ENCODE peak calls at places on chromosomes 16 and 17, in four cellular contexts. B, V, T and Z are unnamed samples.
A peak's percentile ranks its signal among the peaks of the same experiment; 100 is the strongest.

GRCh38 chr17:19720210-19720475 is 3.8 kb upstream of the SLC47A2 start:
- DNase-seq in T (no peak), V (no peak), B (no peak), Z (no peak)

GRCh38 chr16:69626256-69626655 is 60.5 kb downstream of the NFAT5 start:
- DNase-seq in V (no peak), B (peak; percentile 50), T (no peak), Z (peak; percentile 48)

GRCh38 chr16:81697321-81697885 is 81.7 kb upstream of the PLCG2 start:
- DNase-seq in B (peak; percentile 54), V (peak; percentile 77), T (no peak), Z (peak; percentile 56)

GRCh38 chr17:17385502-17385901 is 82.3 kb downstream of the NT5M start:
- DNase-seq in V (no peak), B (no peak), T (peak; percentile 8), Z (no peak)

GRCh38 chr17:68351395-68351794 is 60.1 kb downstream of the ARSG start:
- DNase-seq in B (no peak), T (no peak), V (no peak), Z (no peak)

GRCh38 chr16:19601083-19601976 is 45.8 kb downstream of the VPS35L start:
- DNase-seq in V (no peak), B (peak; percentile 36), T (peak; percentile 32), Z (peak; percentile 47)

GRCh38 chr16:31513884-31514283 is 5.7 kb upstream of the RUSF1 start:
- DNase-seq in V (no peak), T (no peak), B (no peak), Z (no peak)

GRCh38 chr16:59470556-59470955 is 736.4 kb upstream of the GOT2 start:
- DNase-seq in V (no peak), B (no peak), T (no peak), Z (no peak)

GRCh38 chr17:45908460-45908859 is 14.1 kb downstream of the MAPT start:
- DNase-seq in B (no peak), V (peak; percentile 31), T (no peak), Z (no peak)

GRCh38 chr16:23999663-24000062 is 163.9 kb downstream of the PRKCB start:
- DNase-seq in V (no peak), B (no peak), T (no peak), Z (no peak)

GRCh38 chr17:31405941-31406371 is 14.5 kb downstream of the RAB11FIP4 start:
- DNase-seq in V (peak; percentile 78), B (no peak), T (no peak), Z (no peak)

GRCh38 chr17:55577011-55577586 is 65.8 kb upstream of the SMIM36 start:
- DNase-seq in B (peak; percentile 84), V (no peak), T (no peak), Z (peak; percentile 53)

GRCh38 chr17:13027246-13027645 is 9.4 kb upstream of the ELAC2 start:
- DNase-seq in T (no peak), B (peak; percentile 29), V (no peak), Z (no peak)

GRCh38 chr17:36501351-36501750 is 14.9 kb downstream of the ZNHIT3 start:
- DNase-seq in B (no peak), T (no peak), V (peak; percentile 19), Z (no peak)

GRCh38 chr17:70181866-70182265 is 12.5 kb downstream of the KCNJ2 start:
- DNase-seq in V (no peak), B (peak; percentile 34), T (no peak), Z (no peak)

GRCh38 chr16:81181013-81181720 is 57.3 kb upstream of the BCO1 start:
- DNase-seq in B (peak; percentile 97), V (peak; percentile 96), T (peak; percentile 90), Z (peak; percentile 98)

GRCh38 chr17:48074322-48075054 is 26.3 kb downstream of the NFE2L1 start:
- DNase-seq in T (peak; percentile 61), B (peak; percentile 82), V (peak; percentile 70), Z (peak; percentile 82)

GRCh38 chr16:75351183-75351582 is 82.1 kb downstream of the CFDP1 start:
- DNase-seq in B (peak; percentile 80), V (no peak), T (no peak), Z (peak; percentile 84)

GRCh38 chr17:75589017-75589918 is 1.7 kb downstream of the MYO15B start:
- DNase-seq in B (peak; percentile 64), T (peak; percentile 94), V (peak; percentile 98), Z (peak; percentile 84)

GRCh38 chr17:63988741-63989621 is 9.2 kb upstream of the PRR29 start:
- DNase-seq in B (no peak), V (peak; percentile 66), T (no peak), Z (no peak)

GRCh38 chr17:78180083-78180482 is 6.8 kb downstream of the TK1 start:
- DNase-seq in T (no peak), B (peak; percentile 50), V (no peak), Z (peak; percentile 56)

GRCh38 chr17:71349908-71350600 is 770.8 kb upstream of the SOX9 start:
- DNase-seq in V (no peak), B (peak; percentile 33), T (no peak), Z (peak; percentile 55)

DNA sequence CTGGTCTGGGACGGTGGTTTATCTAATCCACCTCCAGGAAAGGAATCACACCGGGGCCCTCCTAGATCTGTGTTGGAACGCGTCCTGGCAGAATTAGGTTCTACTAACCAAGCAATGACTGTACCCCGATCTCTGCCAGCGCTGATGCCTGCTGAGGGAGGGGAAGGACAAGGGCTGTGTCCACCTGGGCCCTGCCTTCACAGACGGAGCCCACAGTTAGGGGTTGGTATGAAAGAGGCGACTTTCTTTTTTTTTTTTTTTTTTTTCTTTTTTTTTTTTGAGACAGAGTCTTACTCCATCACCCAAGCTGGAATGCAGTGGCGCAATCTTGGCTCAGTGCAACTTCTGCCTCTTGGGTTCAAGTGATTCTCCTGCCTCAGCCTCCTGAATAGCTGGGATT is 9.9 kb upstream of the KRT19 start:
- DNase-seq in V (no peak), B (peak; percentile 20), T (no peak), Z (no peak)
- H3K18ac ChIP-seq in V (no peak overlapping the region), B (peak overlapping the region; percentile 24), T (peak overlapping the region; percentile 60), Z (peak overlapping the region; percentile 93)

GRCh38 chr16:47880653-47881052 is 275.1 kb downstream of the ABCC12 start:
- DNase-seq in B (no peak), V (no peak), T (no peak), Z (no peak)
- H3K18ac ChIP-seq in B (no peak overlapping the region), V (no peak overlapping the region), T (no peak overlapping the region), Z (no peak overlapping the region)

GRCh38 chr17:43369986-43370385 is 28.8 kb upstream of the ARL4D start:
- DNase-seq in V (no peak), B (no peak), T (no peak), Z (no peak)
- H3K18ac ChIP-seq in V (no peak overlapping the region), B (peak overlapping the region; percentile 6), T (no peak overlapping the region), Z (peak overlapping the region; percentile 33)

DNA sequence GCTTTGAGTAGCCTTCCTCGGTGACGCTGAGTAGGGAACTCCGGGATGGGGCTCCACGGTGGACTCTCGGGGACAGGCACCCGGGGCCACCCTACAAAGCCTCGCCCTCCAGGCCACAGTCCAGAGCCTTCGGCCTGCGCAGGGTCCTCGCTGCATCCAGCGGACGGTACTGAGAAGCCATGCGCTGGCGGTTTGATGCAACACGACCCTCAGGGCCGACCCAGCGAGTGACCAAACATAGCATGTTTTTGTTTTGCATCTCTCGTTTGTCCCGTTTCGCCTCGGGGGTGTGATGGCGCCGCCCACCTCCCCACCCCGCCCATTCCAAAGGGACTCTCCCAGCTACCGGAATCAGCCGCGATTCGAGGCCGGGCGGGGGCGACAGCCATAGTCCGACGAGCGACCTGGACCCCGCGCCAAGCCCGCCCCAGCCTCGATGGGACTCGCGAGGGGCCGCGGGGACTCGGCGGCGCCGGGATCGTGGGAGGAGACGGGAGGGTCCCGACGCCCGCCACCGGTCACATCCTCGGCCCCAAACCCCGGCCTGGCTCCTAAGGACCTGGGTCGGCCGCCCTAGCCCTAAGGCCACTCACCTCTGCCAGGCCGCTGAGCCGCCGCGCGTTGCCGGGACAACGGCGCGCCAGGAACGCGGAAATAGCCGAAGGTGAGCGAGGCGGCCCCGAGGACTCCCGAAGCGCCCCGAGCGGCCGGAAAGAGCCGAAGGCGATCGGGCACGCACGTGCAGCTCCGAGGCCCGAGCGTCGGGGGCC is 1.6 kb downstream of the IFT140 start:
- DNase-seq in B (peak; percentile 73), T (peak; percentile 96), V (peak; percentile 92), Z (peak; percentile 92)
- H3K18ac ChIP-seq in B (peak overlapping the region; percentile 3), T (peak overlapping the region; percentile 97), V (peak overlapping the region; percentile 74), Z (peak overlapping the region; percentile 88)

GRCh38 chr17:44084131-44084538 is 13.6 kb downstream of the G6PC3 start:
- DNase-seq in V (peak; percentile 78), T (no peak), B (no peak), Z (no peak)

GRCh38 chr17:44087319-44087718 is 16.8 kb downstream of the G6PC3 start:
- DNase-seq in V (peak; percentile 67), T (no peak), B (no peak), Z (no peak)

GRCh38 chr17:44084921-44085320 is 14.4 kb downstream of the G6PC3 start:
- DNase-seq in B (no peak), T (no peak), V (no peak), Z (no peak)

GRCh38 chr17:44088254-44088653 is 17.7 kb downstream of the G6PC3 start:
- DNase-seq in B (no peak), V (no peak), T (no peak), Z (no peak)

DNA sequence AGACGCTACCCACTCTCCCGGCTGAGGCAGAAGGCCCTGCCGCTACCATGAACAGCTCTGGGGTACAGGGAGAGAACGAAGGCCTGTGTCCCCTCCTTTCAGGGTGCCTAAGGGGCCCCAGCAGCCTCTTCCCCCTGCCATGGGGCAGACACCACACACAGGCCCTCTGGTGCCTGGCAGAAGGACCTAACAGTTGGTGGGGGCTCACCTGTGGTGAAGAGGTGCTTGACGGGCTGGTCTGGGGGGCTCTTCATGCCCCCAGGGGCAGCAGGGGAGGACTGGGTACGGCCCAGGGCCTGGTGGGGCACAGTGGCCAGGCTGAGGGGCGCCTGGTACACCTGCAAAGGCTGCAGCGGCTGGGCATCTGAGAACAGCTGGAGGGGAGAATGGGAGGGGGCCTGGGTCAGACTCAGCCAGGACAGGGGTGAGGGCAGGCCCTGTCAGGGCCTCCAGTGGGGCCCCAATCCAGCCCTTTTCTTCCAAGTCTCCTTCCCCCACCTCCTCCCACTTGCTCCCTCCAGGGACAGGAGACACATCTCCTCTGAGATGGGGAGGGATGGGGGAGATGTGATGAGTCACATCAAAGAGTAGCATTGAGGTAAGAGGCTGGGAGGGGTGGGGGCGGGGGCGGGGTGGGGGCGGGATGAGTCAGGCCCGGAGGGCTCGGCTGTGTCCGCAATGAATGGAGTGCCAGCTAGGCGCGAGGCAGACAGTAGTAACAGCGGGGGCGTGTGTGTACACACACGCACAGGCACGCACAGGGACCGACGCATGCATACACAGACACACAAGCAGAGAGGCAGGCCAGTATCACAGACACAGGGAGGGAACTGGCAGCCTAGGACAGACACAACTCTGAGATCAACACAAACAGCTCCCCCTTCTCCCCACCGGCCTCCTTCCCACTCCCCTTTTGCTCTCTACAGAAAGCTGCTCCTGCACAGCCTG is 16.1 kb downstream of the G6PC3 start:
- DNase-seq in T (peak; percentile 56), B (peak; percentile 98), V (peak; percentile 89), Z (peak; percentile 98)
- H3K18ac ChIP-seq in T (peak overlapping the region; percentile 97), B (peak overlapping the region; percentile 50), V (peak overlapping the region; percentile 60), Z (peak overlapping the region; percentile 78)